ENCODE peak calls at places on chromosomes 11 and 22, in eight cellular contexts. F, N, B, W, X, L, V and Z are unnamed samples.

GRCh38 chr22:44538518-44539315 is 40.7 kb upstream of the RTL6 start:
- DNase-seq in F (no peak), N (no peak), B (no peak), W (no peak), X (no peak), L (no peak), V (peak; percentile 11), Z (no peak)

GRCh38 chr11:6681949-6682348 is 1.2 kb downstream of the MRPL17 start:
- DNase-seq in F (no peak), N (no peak), B (no peak), W (no peak), X (no peak), L (no peak), V (no peak), Z (peak; percentile 17)

GRCh38 chr11:38598413-38598812 is 2000.4 kb upstream of the RAG2 start:
- DNase-seq in F (no peak), N (no peak), B (no peak), W (no peak), X (no peak), L (no peak), V (no peak), Z (no peak)

GRCh38 chr11:74311352-74311926 is at the start of gene P4HA3:
- DNase-seq in F (peak; percentile 79), N (peak; percentile 52), B (peak; percentile 77), W (peak; percentile 73), X (peak; percentile 49), L (peak; percentile 94), V (peak; percentile 52), Z (peak; percentile 51)

GRCh38 chr11:116300252-116300651 is 472.5 kb downstream of the BUD13 start:
- DNase-seq in F (no peak), N (no peak), B (no peak), W (no peak), X (no peak), L (no peak), V (no peak), Z (no peak)

GRCh38 chr11:109320595-109320994 is 101.4 kb upstream of the C11orf87 start:
- DNase-seq in F (no peak), N (no peak), B (no peak), W (no peak), X (no peak), L (no peak), V (peak; percentile 22), Z (no peak)

GRCh38 chr11:129644326-129644725 is 171.3 kb upstream of the TMEM45B start:
- DNase-seq in F (no peak), N (no peak), B (no peak), W (no peak), X (no peak), L (no peak), V (no peak), Z (no peak)

GRCh38 chr11:63766501-63767270 is 1.9 kb downstream of the ZFTA start:
- DNase-seq in F (no peak), N (no peak), B (no peak), W (no peak), X (peak; percentile 30), L (no peak), V (no peak), Z (no peak)

GRCh38 chr11:123302751-123303195 is 107.7 kb upstream of the CLMP start:
- DNase-seq in F (no peak), N (no peak), B (no peak), W (no peak), X (no peak), L (peak; percentile 53), V (no peak), Z (no peak)

GRCh38 chr11:68342459-68343158 is 30.2 kb downstream of the LRP5 start:
- DNase-seq in F (no peak), N (no peak), B (peak; percentile 60), W (no peak), X (no peak), L (peak; percentile 92), V (peak; percentile 96), Z (no peak)

GRCh38 chr11:124892750-124893454 is 4.8 kb downstream of the ROBO4 start:
- DNase-seq in F (no peak), N (no peak), B (no peak), W (no peak), X (no peak), L (no peak), V (no peak), Z (no peak)

GRCh38 chr11:69969890-69970784 is 108.0 kb upstream of the ANO1 start:
- DNase-seq in F (no peak), N (no peak), B (no peak), W (no peak), X (no peak), L (no peak), V (no peak), Z (no peak)

GRCh38 chr11:65833297-65834030 is at the start of gene SNX32:
- DNase-seq in F (peak; percentile 95), N (peak; percentile 95), B (peak; percentile 96), W (peak; percentile 97), X (peak; percentile 94), L (peak; percentile 98), V (no peak), Z (peak; percentile 95)

GRCh38 chr22:27880778-27881394 is 38.2 kb downstream of the PITPNB start:
- DNase-seq in F (peak; percentile 57), N (peak; percentile 68), B (no peak), W (no peak), X (peak; percentile 72), L (no peak), V (peak; percentile 18), Z (peak; percentile 32)

GRCh38 chr11:65899356-65900124 is 648 bp downstream of the FOSL1 start:
- DNase-seq in F (peak; percentile 64), N (peak; percentile 51), B (peak; percentile 67), W (peak; percentile 64), X (no peak), L (peak; percentile 82), V (peak; percentile 88), Z (no peak)

GRCh38 chr11:95917188-95918036 is 6.5 kb downstream of the MTMR2 start:
- DNase-seq in F (no peak), N (peak; percentile 20), B (no peak), W (no peak), X (no peak), L (no peak), V (peak; percentile 9), Z (no peak)

DNA sequence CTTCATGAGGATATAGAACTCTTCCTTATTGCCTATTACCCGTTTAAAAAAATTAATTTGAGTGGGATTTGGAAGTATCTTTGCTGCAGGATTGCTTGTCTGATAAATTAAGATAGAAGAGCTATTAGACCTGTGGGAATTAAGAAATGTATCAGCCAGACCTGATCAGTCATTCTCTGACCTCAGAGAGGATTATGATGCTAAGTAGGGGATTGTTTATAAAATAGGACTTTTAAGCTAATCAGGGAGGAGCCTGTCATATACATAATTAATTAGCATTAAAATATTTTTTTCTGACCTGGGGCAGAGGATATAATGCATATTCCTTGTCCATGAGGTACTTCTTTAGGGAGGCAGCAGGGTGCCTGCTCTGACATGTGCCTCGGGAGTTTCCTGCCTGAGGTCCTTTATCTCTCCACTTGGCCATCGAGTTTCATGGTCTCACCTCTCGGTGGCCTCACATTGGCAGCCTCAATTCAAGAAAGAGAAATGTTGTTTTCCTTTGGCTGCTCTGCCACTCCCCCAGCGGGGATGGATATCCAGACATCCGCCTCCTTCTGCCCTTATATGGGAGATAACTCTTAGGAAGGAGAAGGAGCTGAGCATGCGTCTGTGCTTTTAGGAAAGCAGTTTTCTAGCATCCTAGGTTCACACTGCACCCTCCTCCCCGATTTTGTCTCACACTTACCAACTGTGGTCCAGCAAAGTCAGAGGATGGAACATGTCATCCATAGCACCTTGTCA is 41.1 kb downstream of the DIXDC1 start:
- DNase-seq in F (peak; percentile 40), N (peak; percentile 73), B (no peak), W (peak; percentile 73), X (peak; percentile 82), L (peak; percentile 92), V (no peak), Z (peak; percentile 58)
- H3K4me3 ChIP-seq in F (no peak overlapping the region), N (peak overlapping the region; percentile 68), B (peak overlapping the region; percentile 73), W (peak overlapping the region; percentile 64), X (peak overlapping the region; percentile 76), L (peak overlapping the region; percentile 78), V (peak overlapping the region; percentile 43), Z (no peak overlapping the region)

DNA sequence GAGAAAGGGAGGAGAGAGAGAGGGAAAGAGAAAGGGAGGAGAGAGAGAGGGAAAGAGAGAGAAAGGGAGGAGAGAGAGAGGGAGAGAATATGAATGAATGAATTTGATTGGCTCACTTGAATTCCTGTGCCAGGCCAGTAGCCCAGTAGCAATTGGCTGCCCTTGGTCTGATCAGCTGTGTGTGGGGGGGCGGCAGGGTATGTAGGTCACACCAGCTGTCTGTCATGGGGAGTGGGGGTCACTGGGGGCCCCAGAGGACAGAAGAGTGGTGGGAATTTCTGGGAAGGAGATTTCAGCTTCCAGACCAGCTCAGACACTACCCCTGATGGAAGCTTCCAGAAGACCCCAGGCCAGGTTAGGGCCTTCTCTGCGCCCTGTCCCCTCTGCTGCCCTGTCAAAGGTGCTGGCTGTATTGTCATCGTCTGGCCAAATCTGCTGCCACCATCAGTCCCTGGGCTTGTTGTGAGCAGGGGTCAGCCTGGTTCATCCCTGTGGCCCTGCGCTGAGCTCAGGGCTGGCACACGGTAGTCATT is 21.1 kb downstream of the MPPED1 start:
- DNase-seq in F (no peak), N (no peak), B (no peak), W (no peak), X (no peak), L (no peak), V (no peak), Z (no peak)
- TF ChIP-seq CTCF in F (no peak), N (no peak), B (no peak), W (no peak), X (no peak), L (no peak), V (no peak), Z (no peak)

DNA sequence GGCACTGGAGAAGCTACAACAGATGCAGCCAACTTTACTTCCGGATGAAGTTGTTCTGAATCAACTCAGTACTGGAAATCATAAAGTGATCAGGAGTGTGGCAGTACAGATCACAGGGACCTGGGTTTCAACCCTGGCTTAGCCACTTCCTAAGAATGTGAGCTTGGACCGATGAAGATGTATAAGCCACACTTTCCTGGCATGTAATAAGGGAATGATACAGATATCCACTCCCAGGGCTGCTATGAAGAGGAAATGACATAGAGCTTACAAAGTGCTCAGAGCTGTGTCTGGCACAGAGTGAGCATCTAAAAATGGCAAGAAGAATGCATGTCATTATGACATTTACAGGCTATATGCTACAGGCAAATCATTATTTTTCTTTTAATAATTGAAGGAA is 378.7 kb downstream of the NTM start:
- DNase-seq in F (no peak), N (no peak), B (no peak), W (no peak), X (no peak), L (no peak), V (no peak), Z (no peak)
- H3K27ac ChIP-seq in F (no peak overlapping the region), N (no peak overlapping the region), B (no peak overlapping the region), W (no peak overlapping the region), X (no peak overlapping the region), L (no peak overlapping the region), V (no peak overlapping the region), Z (no peak overlapping the region)

DNA sequence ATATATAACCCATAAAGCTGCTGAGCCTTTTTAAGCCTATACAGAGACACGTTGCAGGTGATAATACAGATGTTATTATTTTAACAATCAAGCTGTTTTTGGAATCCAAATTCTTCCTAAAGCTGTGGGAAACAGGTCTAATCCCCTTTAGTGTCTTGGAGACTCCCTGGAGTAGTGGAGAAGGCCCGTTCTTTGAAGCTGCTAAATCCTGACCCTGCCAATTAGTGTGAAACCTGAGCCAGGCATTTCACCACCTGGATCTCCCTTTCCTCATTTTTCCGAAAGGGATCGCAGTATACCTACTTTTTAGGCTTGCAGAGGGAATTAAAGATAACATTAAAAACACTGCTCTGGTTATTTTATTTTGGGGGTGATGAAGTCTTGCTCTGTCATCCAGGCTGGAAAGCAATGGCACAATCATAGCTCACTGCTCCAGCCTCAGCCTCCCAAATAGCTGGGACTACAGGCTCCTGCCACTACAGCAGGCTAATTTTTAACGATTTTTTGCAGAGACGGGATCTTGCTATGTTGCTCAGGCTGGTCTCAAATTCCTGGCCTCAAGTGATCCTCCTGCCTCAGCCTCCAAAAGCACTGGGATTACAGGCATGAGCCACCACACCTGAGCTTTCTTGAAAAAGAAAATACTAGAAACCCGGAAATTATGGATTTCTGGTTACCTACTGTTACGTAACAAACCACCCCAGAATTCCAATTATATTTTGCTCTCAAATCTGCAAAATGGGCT is 1.7 kb upstream of the EIF4ENIF1 start:
- DNase-seq in F (no peak), N (no peak), B (no peak), W (no peak), X (no peak), L (peak; percentile 73), V (no peak), Z (peak; percentile 26)
- H3K4me3 ChIP-seq in F (no peak overlapping the region), N (no peak overlapping the region), B (peak overlapping the region; percentile 83), W (peak overlapping the region; percentile 77), X (no peak overlapping the region), L (peak overlapping the region; percentile 93), V (peak overlapping the region; percentile 99), Z (no peak overlapping the region)